ENCODE peak calls at places on chromosomes 5 and 9, in six cellular contexts. One of them, this sample, is unnamed.
A peak's percentile ranks its signal among the peaks of the same experiment; 100 is the strongest.

GRCh38 chr5:18243846-18244245 is 609.6 kb downstream of the TAF11L14 start:
- DNase-seq in IMR-90: no peak
- DNase-seq in trophoblast cell: no peak
- DNase-seq in H9: no peak
- DNase-seq in mesenchymal stem cell: no peak
- DNase-seq in H1: no peak
- DNase-seq in this sample: no peak

GRCh38 chr5:102018690-102019089 is 277.4 kb downstream of the SLCO4C1 start:
- DNase-seq in IMR-90: no peak
- DNase-seq in trophoblast cell: no peak
- DNase-seq in H9: peak; percentile 33
- DNase-seq in mesenchymal stem cell: no peak
- DNase-seq in H1: no peak
- DNase-seq in this sample: peak; percentile 39

GRCh38 chr9:106172265-106172664 is 477.9 kb downstream of the TMEM38B start:
- DNase-seq in IMR-90: no peak
- DNase-seq in trophoblast cell: no peak
- DNase-seq in H9: no peak
- DNase-seq in mesenchymal stem cell: no peak
- DNase-seq in H1: no peak
- DNase-seq in this sample: no peak

GRCh38 chr9:33161589-33162132 is 5.5 kb downstream of the B4GALT1 start:
- DNase-seq in IMR-90: no peak
- DNase-seq in trophoblast cell: peak; percentile 95
- DNase-seq in H9: no peak
- DNase-seq in mesenchymal stem cell: no peak
- DNase-seq in H1: no peak
- DNase-seq in this sample: no peak

GRCh38 chr5:66967826-66968262 is 228.8 kb downstream of the CD180 start:
- DNase-seq in IMR-90: peak; percentile 53
- DNase-seq in trophoblast cell: no peak
- DNase-seq in H9: no peak
- DNase-seq in mesenchymal stem cell: peak; percentile 51
- DNase-seq in H1: no peak
- DNase-seq in this sample: no peak

GRCh38 chr9:109507421-109507838 is 9.3 kb upstream of the PTPN3 start:
- DNase-seq in IMR-90: peak; percentile 86
- DNase-seq in trophoblast cell: peak; percentile 94
- DNase-seq in H9: no peak
- DNase-seq in mesenchymal stem cell: peak; percentile 96
- DNase-seq in H1: no peak
- DNase-seq in this sample: no peak

GRCh38 chr5:71632168-71632567 is 45.0 kb downstream of the MCCC2 start:
- DNase-seq in IMR-90: no peak
- DNase-seq in trophoblast cell: no peak
- DNase-seq in H9: no peak
- DNase-seq in mesenchymal stem cell: no peak
- DNase-seq in H1: no peak
- DNase-seq in this sample: no peak

GRCh38 chr9:68567565-68567964 is 26.9 kb upstream of the TMEM252 start:
- DNase-seq in IMR-90: no peak
- DNase-seq in trophoblast cell: no peak
- DNase-seq in H9: no peak
- DNase-seq in mesenchymal stem cell: no peak
- DNase-seq in H1: no peak
- DNase-seq in this sample: no peak

GRCh38 chr5:100838048-100838473 is 65.0 kb downstream of the ST8SIA4 start:
- DNase-seq in IMR-90: no peak
- DNase-seq in trophoblast cell: no peak
- DNase-seq in H9: no peak
- DNase-seq in mesenchymal stem cell: peak; percentile 26
- DNase-seq in H1: no peak
- DNase-seq in this sample: no peak

GRCh38 chr5:997711-998110 is 10.9 kb upstream of the NKD2 start:
- DNase-seq in IMR-90: no peak
- DNase-seq in trophoblast cell: no peak
- DNase-seq in H9: no peak
- DNase-seq in mesenchymal stem cell: no peak
- DNase-seq in H1: no peak
- DNase-seq in this sample: no peak

GRCh38 chr5:218457-219289 is 553 bp downstream of the SDHA start:
- DNase-seq in IMR-90: peak; percentile 19
- DNase-seq in trophoblast cell: peak; percentile 71
- DNase-seq in H9: no peak
- DNase-seq in mesenchymal stem cell: peak; percentile 57
- DNase-seq in H1: no peak
- DNase-seq in this sample: peak; percentile 39

GRCh38 chr5:93930098-93930497 is 188.7 kb upstream of the POU5F2 start:
- DNase-seq in IMR-90: no peak
- DNase-seq in trophoblast cell: no peak
- DNase-seq in H9: no peak
- DNase-seq in mesenchymal stem cell: no peak
- DNase-seq in H1: no peak
- DNase-seq in this sample: no peak

GRCh38 chr9:133767625-133768024 is 29.5 kb upstream of the SARDH start:
- DNase-seq in IMR-90: no peak
- DNase-seq in trophoblast cell: no peak
- DNase-seq in H9: no peak
- DNase-seq in mesenchymal stem cell: no peak
- DNase-seq in H1: no peak
- DNase-seq in this sample: no peak

GRCh38 chr5:113917997-113918396 is 404.5 kb downstream of the YTHDC2 start:
- DNase-seq in IMR-90: no peak
- DNase-seq in trophoblast cell: no peak
- DNase-seq in H9: no peak
- DNase-seq in mesenchymal stem cell: no peak
- DNase-seq in H1: no peak
- DNase-seq in this sample: peak; percentile 65

GRCh38 chr5:167485395-167485794 is 806.0 kb upstream of the WWC1 start:
- DNase-seq in IMR-90: no peak
- DNase-seq in trophoblast cell: no peak
- DNase-seq in H9: no peak
- DNase-seq in mesenchymal stem cell: no peak
- DNase-seq in H1: no peak
- DNase-seq in this sample: no peak

GRCh38 chr9:134419684-134420076 is 93.4 kb downstream of the RXRA start:
- DNase-seq in IMR-90: no peak
- DNase-seq in trophoblast cell: peak; percentile 35
- DNase-seq in H9: peak; percentile 77
- DNase-seq in mesenchymal stem cell: no peak
- DNase-seq in H1: peak; percentile 74
- DNase-seq in this sample: peak; percentile 78

GRCh38 chr9:128412120-128412790 is 8.4 kb upstream of the CERCAM start:
- DNase-seq in IMR-90: peak; percentile 31
- DNase-seq in trophoblast cell: peak; percentile 64
- DNase-seq in H9: peak; percentile 95
- DNase-seq in mesenchymal stem cell: peak; percentile 35
- DNase-seq in H1: peak; percentile 100
- DNase-seq in this sample: peak; percentile 92

GRCh38 chr9:124197177-124198095 is 60.3 kb upstream of the NEK6 start:
- DNase-seq in IMR-90: no peak
- DNase-seq in trophoblast cell: peak; percentile 74
- DNase-seq in H9: no peak
- DNase-seq in mesenchymal stem cell: no peak
- DNase-seq in H1: no peak
- DNase-seq in this sample: no peak

GRCh38 chr9:132768932-132769894 is 98.9 kb downstream of the GTF3C4 start:
- DNase-seq in IMR-90: peak; percentile 25
- DNase-seq in trophoblast cell: peak; percentile 37
- DNase-seq in H9: peak; percentile 82
- DNase-seq in mesenchymal stem cell: peak; percentile 80
- DNase-seq in H1: peak; percentile 72
- DNase-seq in this sample: peak; percentile 89

GRCh38 chr9:20683351-20684034 is 566 bp upstream of the FOCAD start:
- DNase-seq in IMR-90: peak; percentile 70
- DNase-seq in trophoblast cell: peak; percentile 98
- DNase-seq in H9: no peak
- DNase-seq in mesenchymal stem cell: peak; percentile 91
- DNase-seq in H1: no peak
- DNase-seq in this sample: peak; percentile 63

GRCh38 chr5:143401253-143401845 is 2.1 kb downstream of the NR3C1 start:
- DNase-seq in IMR-90: peak; percentile 52
- DNase-seq in trophoblast cell: no peak
- DNase-seq in H9: no peak
- DNase-seq in mesenchymal stem cell: no peak
- DNase-seq in H1: no peak
- DNase-seq in this sample: no peak

GRCh38 chr5:104706570-104706969 is 1144.0 kb upstream of the NUDT12 start:
- DNase-seq in IMR-90: no peak
- DNase-seq in trophoblast cell: no peak
- DNase-seq in H9: no peak
- DNase-seq in mesenchymal stem cell: peak; percentile 6
- DNase-seq in H1: no peak
- DNase-seq in this sample: no peak

GRCh38 chr5:171299851-171300250 is 9.2 kb upstream of the TLX3 start:
- DNase-seq in IMR-90: peak; percentile 52
- DNase-seq in trophoblast cell: peak; percentile 78
- DNase-seq in H9: no peak
- DNase-seq in mesenchymal stem cell: no peak
- DNase-seq in H1: no peak
- DNase-seq in this sample: no peak

GRCh38 chr9:75229605-75230332 is 141.5 kb downstream of the OSTF1 start:
- DNase-seq in IMR-90: no peak
- DNase-seq in trophoblast cell: no peak
- DNase-seq in H9: no peak
- DNase-seq in mesenchymal stem cell: no peak
- DNase-seq in H1: no peak
- DNase-seq in this sample: peak; percentile 14

GRCh38 chr5:100779669-100780375 is 123.3 kb downstream of the ST8SIA4 start:
- DNase-seq in IMR-90: no peak
- DNase-seq in trophoblast cell: peak; percentile 56
- DNase-seq in H9: no peak
- DNase-seq in mesenchymal stem cell: no peak
- DNase-seq in H1: no peak
- DNase-seq in this sample: no peak

GRCh38 chr9:133792721-133793470 is 54.7 kb upstream of the SARDH start:
- DNase-seq in IMR-90: peak; percentile 73
- DNase-seq in trophoblast cell: peak; percentile 83
- DNase-seq in H9: peak; percentile 70
- DNase-seq in mesenchymal stem cell: peak; percentile 81
- DNase-seq in H1: peak; percentile 90
- DNase-seq in this sample: peak; percentile 47

GRCh38 chr9:121694001-121694400 is 42.6 kb downstream of the DAB2IP start:
- DNase-seq in IMR-90: no peak
- DNase-seq in trophoblast cell: peak; percentile 10
- DNase-seq in H9: no peak
- DNase-seq in mesenchymal stem cell: no peak
- DNase-seq in H1: no peak
- DNase-seq in this sample: no peak

DNA sequence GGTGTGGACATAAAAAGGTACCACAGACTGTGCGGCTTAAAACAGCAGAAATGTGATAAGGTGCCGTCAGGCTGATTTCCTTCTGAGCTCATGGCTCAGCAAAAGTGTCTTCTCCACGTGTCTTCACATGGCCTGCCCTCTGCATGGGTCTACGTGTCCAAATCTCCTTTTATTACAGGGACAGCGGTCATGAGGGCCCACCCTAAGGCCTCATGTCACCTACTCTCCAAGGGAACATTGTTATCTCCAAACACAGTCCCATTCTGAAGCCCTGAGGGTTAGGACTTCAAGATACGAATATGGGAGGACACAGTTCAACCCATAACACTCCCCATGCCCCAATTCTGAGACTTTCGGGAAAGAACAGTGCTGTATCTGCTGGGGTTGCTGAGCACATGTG is 35.2 kb downstream of the COL23A1 start:
- DNase-seq in IMR-90: no peak
- DNase-seq in trophoblast cell: no peak
- DNase-seq in H9: no peak
- DNase-seq in mesenchymal stem cell: no peak
- DNase-seq in H1: no peak
- DNase-seq in this sample: no peak
- H3K18ac ChIP-seq in IMR-90: no peak overlapping the region
- H3K18ac ChIP-seq in trophoblast cell: no peak overlapping the region
- H3K18ac ChIP-seq in H9: peak overlapping the region; percentile 33
- H3K18ac ChIP-seq in mesenchymal stem cell: no peak overlapping the region
- H3K18ac ChIP-seq in H1: peak overlapping the region; percentile 80
- H3K18ac ChIP-seq in this sample: peak overlapping the region; percentile 40

DNA sequence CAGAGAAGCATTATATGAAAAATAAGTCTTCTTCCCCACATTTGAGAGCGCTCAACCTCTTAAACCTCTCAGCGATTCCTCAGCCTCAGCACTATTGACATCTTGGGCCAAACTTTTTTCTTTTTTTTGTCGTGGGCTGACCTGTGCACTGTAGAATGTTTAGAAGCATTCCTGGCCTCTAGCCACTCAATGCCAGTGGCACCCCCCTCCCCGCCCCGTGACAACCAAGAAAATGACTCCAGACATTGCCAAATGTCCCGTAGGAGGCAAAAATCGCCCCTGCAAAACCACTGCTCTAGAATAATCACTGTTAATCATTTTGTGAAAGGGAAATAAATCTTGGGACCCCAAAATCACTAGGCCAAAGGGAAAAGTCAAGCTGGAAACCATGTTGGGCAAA is 129.1 kb upstream of the BOD1 start:
- DNase-seq in IMR-90: no peak
- DNase-seq in trophoblast cell: no peak
- DNase-seq in H9: no peak
- DNase-seq in mesenchymal stem cell: no peak
- DNase-seq in H1: no peak
- DNase-seq in this sample: peak; percentile 46
- H3K18ac ChIP-seq in IMR-90: no peak overlapping the region
- H3K18ac ChIP-seq in trophoblast cell: no peak overlapping the region
- H3K18ac ChIP-seq in H9: no peak overlapping the region
- H3K18ac ChIP-seq in mesenchymal stem cell: no peak overlapping the region
- H3K18ac ChIP-seq in H1: no peak overlapping the region
- H3K18ac ChIP-seq in this sample: peak overlapping the region; percentile 81

DNA sequence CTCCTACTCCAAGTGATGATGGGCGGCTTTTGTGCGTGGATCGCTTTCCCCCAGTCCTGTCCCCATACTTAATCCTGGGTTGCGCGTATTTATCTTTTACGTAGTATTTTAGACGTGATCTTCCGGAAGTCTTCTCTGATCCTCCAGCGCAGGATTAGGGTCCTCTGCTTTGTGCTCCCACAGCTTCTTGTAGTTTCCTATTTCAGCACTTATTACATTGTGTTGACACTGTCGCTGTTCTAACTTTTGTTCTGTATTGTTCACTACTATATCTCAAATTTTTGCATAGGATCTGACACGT is 453 bp downstream of the IK start:
- DNase-seq in IMR-90: no peak
- DNase-seq in trophoblast cell: no peak
- DNase-seq in H9: no peak
- DNase-seq in mesenchymal stem cell: no peak
- DNase-seq in H1: no peak
- DNase-seq in this sample: no peak
- H3K18ac ChIP-seq in IMR-90: no peak overlapping the region
- H3K18ac ChIP-seq in trophoblast cell: peak overlapping the region; percentile 21
- H3K18ac ChIP-seq in H9: no peak overlapping the region
- H3K18ac ChIP-seq in mesenchymal stem cell: peak overlapping the region; percentile 95
- H3K18ac ChIP-seq in H1: no peak overlapping the region
- H3K18ac ChIP-seq in this sample: no peak overlapping the region

DNA sequence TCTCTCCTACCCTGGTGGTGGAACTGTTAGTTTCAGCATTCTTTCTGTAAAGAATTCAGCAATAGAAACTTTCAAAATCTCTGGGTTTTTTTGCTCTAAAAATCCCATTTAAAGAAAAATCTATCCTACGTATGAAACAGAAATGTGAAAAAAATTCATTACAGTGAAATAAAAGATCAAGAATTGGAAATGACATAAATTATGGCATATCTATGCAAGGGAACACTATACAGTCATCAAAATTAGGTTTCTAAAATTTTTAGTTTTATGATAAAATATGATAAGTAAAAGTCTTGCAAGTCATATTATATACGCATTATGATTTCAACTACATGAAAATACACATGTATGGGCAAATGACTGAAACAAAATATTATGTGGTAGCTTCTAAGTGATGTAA is 342.6 kb downstream of the CETN3 start:
- DNase-seq in IMR-90: no peak
- DNase-seq in trophoblast cell: no peak
- DNase-seq in H9: no peak
- DNase-seq in mesenchymal stem cell: no peak
- DNase-seq in H1: no peak
- DNase-seq in this sample: no peak
- H3K18ac ChIP-seq in IMR-90: no peak overlapping the region
- H3K18ac ChIP-seq in trophoblast cell: no peak overlapping the region
- H3K18ac ChIP-seq in H9: no peak overlapping the region
- H3K18ac ChIP-seq in mesenchymal stem cell: no peak overlapping the region
- H3K18ac ChIP-seq in H1: no peak overlapping the region
- H3K18ac ChIP-seq in this sample: no peak overlapping the region

This sample was measured in mesendoderm.